ENCODE peak calls at places on chromosomes 4 and X, in seven cellular contexts. G is lower lobe of right lung; S is psoas muscle; B is CD8-positive, alpha-beta T cell; C is thoracic aorta; E is tibial nerve; L is ovary. X is an unnamed sample.

GRCh38 chrX:9566150-9566621 is 101.3 kb downstream of the TBL1X start:
- DNase-seq in E (peak; percentile 38), G (no peak), B (peak; percentile 25), C (peak; percentile 21), L (peak; percentile 70), S (peak; percentile 69), X (no peak)

GRCh38 chr4:3759236-3759635 is 6.9 kb upstream of the ADRA2C start:
- DNase-seq in E (no peak), L (no peak), B (no peak), C (no peak), S (no peak), G (no peak), X (no peak)

GRCh38 chr4:8025668-8026067 is 86.0 kb upstream of the AFAP1 start:
- DNase-seq in G (no peak), C (no peak), L (no peak), E (no peak), B (no peak), S (no peak), X (no peak)

GRCh38 chrX:156004740-156005139 is 7.2 kb downstream of the IL9R start:
- DNase-seq in B (no peak), G (no peak), E (no peak), S (no peak), C (no peak), L (no peak), X (no peak)

GRCh38 chrX:16953606-16954211 is 7.3 kb downstream of the REPS2 start:
- DNase-seq in G (no peak), S (no peak), B (no peak), L (no peak), C (no peak), E (no peak), X (no peak)

GRCh38 chr4:84041426-84041825 is 457.7 kb downstream of the NKX6-1 start:
- DNase-seq in C (no peak), E (no peak), S (no peak), L (no peak), G (no peak), B (no peak), X (no peak)

GRCh38 chr4:102868153-102868781 is 525 bp upstream of the CISD2 start:
- DNase-seq in S (peak; percentile 18), L (peak; percentile 68), G (peak; percentile 47), B (peak; percentile 6), C (no peak), E (peak; percentile 16), X (no peak)

GRCh38 chr4:15717126-15717525 is 14.3 kb downstream of the BST1 start:
- DNase-seq in C (no peak), E (no peak), L (no peak), B (no peak), G (no peak), S (no peak), X (no peak)

GRCh38 chr4:80204433-80204832 is 7.1 kb downstream of the PRDM8 start:
- DNase-seq in L (no peak), C (no peak), B (no peak), G (no peak), E (no peak), S (no peak), X (no peak)

GRCh38 chr4:70946944-70947343 is 44.8 kb downstream of the MOB1B start:
- DNase-seq in C (no peak), G (no peak), S (no peak), B (no peak), E (no peak), L (no peak), X (no peak)

GRCh38 chrX:63932006-63932405 is 147.0 kb upstream of the ARHGEF9 start:
- DNase-seq in L (no peak), B (no peak), E (no peak), C (no peak), G (no peak), S (no peak), X (no peak)

GRCh38 chr4:56803473-56803872 is 18.0 kb downstream of the SPINK2 start:
- DNase-seq in S (no peak), L (no peak), G (no peak), B (no peak), E (no peak), C (no peak), X (no peak)

GRCh38 chr4:55180980-55181379 is 55.6 kb upstream of the KDR start:
- DNase-seq in E (no peak), S (no peak), B (no peak), C (no peak), L (no peak), G (no peak), X (no peak)

GRCh38 chr4:36990108-36990872 is 254.3 kb upstream of the NWD2 start:
- DNase-seq in G (no peak), L (no peak), B (no peak), C (no peak), S (no peak), E (no peak), X (no peak)

GRCh38 chr4:151403656-151404055 is 5.3 kb upstream of the FHIP1A start:
- DNase-seq in S (no peak), B (no peak), C (no peak), L (no peak), G (no peak), E (no peak), X (no peak)

GRCh38 chr4:61478340-61478739 is 278.2 kb downstream of the ADGRL3 start:
- DNase-seq in E (no peak), G (no peak), S (no peak), L (no peak), B (no peak), C (no peak), X (no peak)

GRCh38 chr4:8516061-8516573 is 64.1 kb upstream of the GPR78 start:
- DNase-seq in E (no peak), B (no peak), G (no peak), S (no peak), L (no peak), C (no peak), X (peak; percentile 35)

GRCh38 chrX:100674705-100675104 is 30.7 kb downstream of the SRPX2 start:
- DNase-seq in S (no peak), L (no peak), B (no peak), E (no peak), G (no peak), C (no peak), X (no peak)

GRCh38 chrX:1400731-1401471 is 9.0 kb upstream of the SLC25A6 start:
- DNase-seq in E (no peak), G (peak; percentile 49), B (no peak), S (peak; percentile 4), L (peak; percentile 36), C (no peak), X (peak; percentile 68)

GRCh38 chrX:81202989-81203388 is 1.1 kb downstream of the SH3BGRL start:
- DNase-seq in E (no peak), G (no peak), B (no peak), C (no peak), S (no peak), L (no peak), X (no peak)

DNA sequence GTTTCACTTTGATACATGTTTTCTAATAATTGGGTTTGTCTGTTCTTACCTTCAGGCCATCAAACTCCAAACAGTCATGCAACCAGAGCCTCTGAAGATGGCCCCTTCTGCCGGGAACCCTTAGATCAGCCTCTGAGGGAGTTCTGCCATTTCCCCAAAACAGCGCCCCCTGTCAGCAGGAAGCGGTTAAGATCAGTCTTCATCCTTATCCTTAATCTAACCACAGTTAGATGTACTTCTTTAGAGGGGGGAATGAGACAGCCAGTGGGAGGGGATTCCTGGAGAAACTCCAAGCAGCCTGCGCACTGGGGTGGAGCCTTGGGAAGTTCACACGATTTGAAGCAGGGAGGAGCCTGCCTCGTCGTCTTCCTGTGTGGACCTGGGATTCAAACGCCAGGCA is 185.4 kb downstream of the INPP4B start:
- DNase-seq in G (no peak), E (no peak), S (no peak), C (no peak), L (no peak), B (no peak), X (no peak)
- TF ChIP-seq CTCF in G (no peak), E (no peak), S (no peak), C (no peak), L (no peak), B (no peak), X (no peak)

DNA sequence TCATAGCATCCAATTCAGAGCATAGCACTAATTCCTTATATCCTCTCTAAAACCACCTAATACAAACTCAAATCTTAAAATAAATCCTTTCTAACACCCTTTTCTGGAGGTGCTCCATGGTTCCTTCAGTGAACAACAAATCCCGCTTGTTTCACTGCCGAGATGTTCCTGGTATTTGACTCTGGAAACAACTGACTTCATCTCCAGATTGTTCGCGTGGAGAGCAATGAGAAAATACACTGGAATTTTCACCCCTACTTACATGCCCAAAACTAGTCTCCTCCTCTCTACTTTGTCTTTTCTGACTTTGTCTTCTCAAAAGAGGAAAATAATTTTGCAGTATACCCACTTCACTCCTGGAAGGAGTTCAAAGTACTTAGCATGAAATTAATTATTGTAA is 129.0 kb downstream of the PLS3 start:
- DNase-seq in S (no peak), G (no peak), C (no peak), E (no peak), B (no peak), L (no peak), X (no peak)
- H3K27ac ChIP-seq in S (no peak overlapping the region), G (no peak overlapping the region), C (peak overlapping the region; percentile 85), E (peak overlapping the region; percentile 54), B (no peak overlapping the region), L (no peak overlapping the region), X (no peak overlapping the region)

GRCh38 chr4:137307806-137308205 is 224.5 kb downstream of the PCDH18 start:
- DNase-seq in B (no peak), S (peak; percentile 18), E (peak; percentile 58), C (peak; percentile 2), L (no peak), G (no peak), X (no peak)
- H3K4me3 ChIP-seq in B (no peak overlapping the region), S (no peak overlapping the region), E (no peak overlapping the region), C (peak overlapping the region; percentile 2), L (no peak overlapping the region), G (no peak overlapping the region), X (no peak overlapping the region)

GRCh38 chrX:153649915-153650782 is 3.1 kb downstream of the DUSP9 start:
- DNase-seq in G (peak; percentile 21), C (no peak), B (peak; percentile 3), L (no peak), S (no peak), E (no peak), X (peak; percentile 59)

GRCh38 chrX:153653556-153653955 is 6.6 kb downstream of the DUSP9 start:
- DNase-seq in C (no peak), L (no peak), S (no peak), B (no peak), G (no peak), E (no peak), X (no peak)

GRCh38 chrX:153649178-153649914 is 2.3 kb downstream of the DUSP9 start:
- DNase-seq in L (peak; percentile 31), E (no peak), S (no peak), G (peak; percentile 70), C (no peak), B (peak; percentile 33), X (peak; percentile 78)

GRCh38 chrX:153650959-153651358 is 4.0 kb downstream of the DUSP9 start:
- DNase-seq in B (no peak), L (no peak), C (no peak), S (no peak), E (no peak), G (peak; percentile 17), X (peak; percentile 37)

DNA sequence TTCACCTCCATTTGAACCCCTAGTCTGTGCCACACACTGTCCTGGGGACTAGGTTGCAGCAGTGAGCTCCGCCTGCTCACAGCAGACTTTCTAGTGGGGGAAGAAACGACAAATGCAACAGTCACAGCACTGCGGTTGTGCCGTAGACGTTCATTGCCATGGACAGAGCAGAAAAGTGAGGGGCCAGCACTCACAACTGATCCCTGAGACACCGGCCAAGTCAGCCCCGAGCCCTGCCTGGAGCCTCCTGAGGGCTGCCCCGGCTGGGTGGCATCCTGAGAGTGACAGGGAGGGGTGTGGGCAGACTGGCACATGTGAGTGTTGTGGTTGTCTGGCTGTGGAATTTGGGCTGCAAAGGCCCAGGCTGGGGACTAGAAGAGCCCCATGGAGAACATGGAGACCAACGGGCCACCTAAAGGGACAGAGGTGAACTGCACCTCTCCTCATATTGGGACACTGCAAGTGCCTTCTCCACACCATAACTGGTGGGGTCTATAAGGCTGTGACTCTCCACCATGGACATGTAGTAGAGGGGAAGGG is 4.6 kb downstream of the DUSP9 start:
- DNase-seq in C (no peak), E (no peak), L (no peak), G (no peak), S (no peak), B (peak; percentile 8), X (peak; percentile 56)
- TF ChIP-seq CTCF in C (no peak), E (no peak), L (no peak), G (no peak), S (no peak), B (peak; percentile 18), X (no peak)

X was measured in kidney.